ENCODE peak calls at places on chromosomes 3 and 15, in nine cellular contexts. M is tibial nerve, D is AG04450, Y is neural progenitor cell, R is breast epithelium, Q is A549, L is tibial artery, C is endothelial cell of umbilical vein, K is mammary epithelial cell. A is an unnamed sample.

GRCh38 chr3:105731686-105732085 is 137.1 kb downstream of the CBLB start:
- DNase-seq in Y (no peak), M (no peak), K (no peak), Q (no peak), D (no peak), L (no peak), C (no peak), R (no peak), A (no peak)

GRCh38 chr15:62391565-62392262 is 226.6 kb upstream of the C2CD4B start:
- DNase-seq in L (peak; percentile 77), Y (peak; percentile 68), C (peak; percentile 31), R (peak; percentile 24), D (no peak), Q (peak; percentile 55), K (peak; percentile 60), M (peak; percentile 19), A (no peak)

GRCh38 chr3:45043715-45044299 is 17.7 kb downstream of the CLEC3B start:
- DNase-seq in R (no peak), M (no peak), D (peak; percentile 66), L (no peak), Q (no peak), K (peak; percentile 68), C (no peak), Y (peak; percentile 25), A (no peak)

GRCh38 chr3:9194509-9195184 is 54.8 kb downstream of the SRGAP3 start:
- DNase-seq in L (no peak), R (no peak), D (no peak), Q (no peak), M (no peak), Y (no peak), C (no peak), K (peak; percentile 86), A (no peak)

GRCh38 chr3:103672346-103672745 is 1237.5 kb downstream of the ZPLD1 start:
- DNase-seq in M (no peak), D (no peak), R (no peak), Y (no peak), C (no peak), K (peak; percentile 1), L (no peak), Q (no peak), A (no peak)

GRCh38 chr15:82587805-82588204 is 47.5 kb upstream of the RPS17 start:
- DNase-seq in R (no peak), K (no peak), D (no peak), L (no peak), C (no peak), M (no peak), Q (no peak), Y (peak; percentile 16), A (no peak)

GRCh38 chr3:119013951-119014350 is 20.7 kb downstream of the IGSF11 start:
- DNase-seq in K (no peak), Y (no peak), L (no peak), M (no peak), D (no peak), R (no peak), Q (no peak), C (no peak), A (no peak)

GRCh38 chr15:64586259-64586658 is 125.9 kb downstream of the ZNF609 start:
- DNase-seq in K (no peak), C (no peak), R (no peak), Y (no peak), Q (no peak), D (no peak), L (no peak), M (no peak), A (no peak)

GRCh38 chr3:138971766-138972320 is 24.8 kb downstream of the FOXL2NB start:
- DNase-seq in L (no peak), D (no peak), Y (no peak), Q (no peak), C (no peak), K (no peak), R (no peak), M (no peak), A (peak; percentile 50)

GRCh38 chr3:194938845-194939531 is 253.3 kb downstream of the FAM43A start:
- DNase-seq in Y (no peak), M (no peak), R (no peak), Q (no peak), K (no peak), L (no peak), C (no peak), D (no peak), A (peak; percentile 66)

GRCh38 chr15:62241135-62241770 is 76.2 kb upstream of the C2CD4B start:
- DNase-seq in M (no peak), L (no peak), D (no peak), C (peak; percentile 6), Y (peak; percentile 60), K (peak; percentile 5), Q (peak; percentile 46), R (no peak), A (no peak)

GRCh38 chr3:121883507-121883906 is 10.7 kb upstream of the SLC15A2 start:
- DNase-seq in Q (peak; percentile 22), Y (peak; percentile 49), C (peak; percentile 44), R (no peak), M (no peak), D (no peak), K (peak; percentile 46), L (no peak), A (no peak)

GRCh38 chr3:41711656-41712055 is 250.2 kb downstream of the ULK4 start:
- DNase-seq in L (no peak), Q (no peak), M (no peak), D (no peak), C (peak; percentile 91), R (no peak), K (no peak), Y (no peak), A (no peak)

GRCh38 chr15:85587707-85588441 is 206.9 kb downstream of the KLHL25 start:
- DNase-seq in L (no peak), Q (no peak), Y (no peak), R (no peak), C (peak; percentile 58), M (no peak), D (no peak), K (peak; percentile 93), A (no peak)

GRCh38 chr3:124467980-124468902 is 262.0 kb upstream of the UMPS start:
- DNase-seq in L (no peak), D (no peak), M (no peak), K (peak; percentile 24), Y (peak; percentile 73), Q (peak; percentile 65), R (no peak), C (peak; percentile 58), A (no peak)

GRCh38 chr3:27532931-27533607 is 48.9 kb upstream of the SLC4A7 start:
- DNase-seq in R (no peak), C (peak; percentile 29), Q (no peak), K (peak; percentile 79), L (no peak), Y (peak; percentile 18), M (no peak), D (no peak), A (no peak)

GRCh38 chr15:75233504-75234190 is 24.5 kb upstream of the GOLGA6C start:
- DNase-seq in R (no peak), K (no peak), M (no peak), Q (no peak), D (no peak), C (no peak), Y (no peak), L (peak; percentile 51), A (no peak)

GRCh38 chr3:169846458-169847193 is 23.1 kb downstream of the LRRC31 start:
- DNase-seq in C (no peak), K (peak; percentile 94), L (no peak), M (no peak), Q (peak; percentile 15), R (no peak), D (peak; percentile 27), Y (no peak), A (no peak)

GRCh38 chr3:142946861-142947260 is 16.6 kb downstream of the PAQR9 start:
- DNase-seq in Q (no peak), R (no peak), K (no peak), C (no peak), M (no peak), L (no peak), Y (no peak), D (no peak), A (no peak)
- H3K9me3 ChIP-seq in Q (no peaks in the 10 kb centered on the region), R (no peaks in the 10 kb centered on the region), K (no peaks in the 10 kb centered on the region), C (no peaks in the 10 kb centered on the region), M (no peaks in the 10 kb centered on the region), L (no peaks in the 10 kb centered on the region), Y (no peaks in the 10 kb centered on the region), D (no peaks in the 10 kb centered on the region), A (no peaks in the 10 kb centered on the region)

DNA sequence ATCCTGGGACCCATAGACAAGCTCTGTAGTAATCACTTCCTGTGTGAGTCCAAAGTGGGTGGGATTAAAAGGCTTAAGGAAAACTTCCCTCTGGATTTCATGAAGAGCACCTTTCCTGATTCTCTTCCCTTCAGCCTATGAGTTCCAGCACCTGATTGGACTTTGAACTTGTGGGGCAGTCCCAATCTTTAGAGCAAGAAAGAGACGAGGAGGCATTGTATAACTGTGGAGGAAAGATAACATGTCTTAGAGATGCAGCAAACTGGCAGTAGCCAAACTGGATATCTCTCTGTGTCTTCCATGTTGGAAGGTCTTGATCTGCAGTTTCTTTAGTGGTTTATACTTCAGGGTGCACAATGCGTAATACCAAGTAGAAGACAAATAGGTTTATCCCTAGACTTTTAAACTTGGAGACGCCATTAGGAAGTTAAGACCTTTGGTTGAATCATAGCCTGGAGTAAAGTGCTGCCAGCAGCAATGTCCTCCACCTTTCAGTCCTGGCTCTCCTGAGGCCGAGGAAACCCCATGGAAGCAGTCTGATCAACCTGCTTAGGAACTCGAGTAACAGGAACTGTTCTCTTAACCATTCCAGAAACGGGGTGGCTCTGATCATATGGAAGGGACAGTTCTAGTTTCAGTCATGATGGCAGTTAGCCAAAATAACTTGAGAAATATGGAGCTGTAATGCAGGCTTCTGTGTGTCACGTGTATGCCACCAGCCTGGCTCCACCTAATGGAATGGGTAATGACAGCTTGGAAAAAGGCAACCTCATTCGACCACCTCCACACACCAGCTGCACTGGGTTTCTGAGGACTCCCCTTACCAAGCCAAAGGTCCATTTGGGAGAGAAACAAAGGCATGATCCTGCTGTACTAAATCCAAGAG is 4.7 kb downstream of the EIF1B start:
- DNase-seq in R (no peak), C (peak; percentile 2), K (no peak), L (no peak), Q (no peak), M (no peak), D (no peak), Y (no peak), A (no peak)
- H3K27ac ChIP-seq in R (peak overlapping the region; percentile 33), C (no peak overlapping the region), K (no peak overlapping the region), L (peak overlapping the region; percentile 38), Q (no peak overlapping the region), M (no peak overlapping the region), D (no peak overlapping the region), Y (peak overlapping the region; percentile 34), A (peak overlapping the region; percentile 65)

GRCh38 chr3:184808021-184808420 is 3.9 kb upstream of the VPS8 start:
- DNase-seq in L (no peak), Q (no peak), D (no peak), Y (peak; percentile 86), M (no peak), K (no peak), R (no peak), C (no peak), A (no peak)
- TF ChIP-seq CTCF in L (no peak), Q (no peak), D (peak; percentile 44), Y (peak; percentile 66), M (no peak), K (peak; percentile 19), R (no peak), C (peak; percentile 21), A (no peak)

DNA sequence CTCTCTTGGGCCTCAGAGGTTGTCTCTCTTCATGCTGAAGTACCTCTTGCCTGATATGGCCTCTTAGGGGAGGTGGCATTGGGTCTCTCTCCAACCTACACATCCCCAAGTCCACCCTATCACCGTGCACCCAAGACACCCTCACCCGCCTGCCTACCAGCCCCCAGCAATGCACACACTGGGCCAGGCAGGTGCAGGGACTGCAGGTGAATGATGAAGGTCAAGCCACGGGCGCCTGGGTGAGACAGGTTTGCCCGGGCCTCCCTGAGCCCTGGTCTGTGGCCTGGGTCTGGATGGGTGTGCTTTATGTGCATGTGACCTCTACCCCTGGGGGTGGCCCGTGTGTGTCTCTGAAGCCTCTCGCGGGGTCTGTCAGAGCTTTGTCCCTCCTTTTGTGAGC is 68.3 kb downstream of the WNT7A start:
- DNase-seq in Q (no peak), K (no peak), D (no peak), L (no peak), M (no peak), R (no peak), C (no peak), Y (no peak), A (no peak)
- H3K9me3 ChIP-seq in Q (peaks cover 48% of the 10 kb centered on the region), K (peaks cover 40% of the 10 kb centered on the region), D (peaks cover 61% of the 10 kb centered on the region), L (peaks cover 39% of the 10 kb centered on the region), M (peaks cover 9% of the 10 kb centered on the region), R (peaks cover 46% of the 10 kb centered on the region), C (peaks cover 11% of the 10 kb centered on the region), Y (peaks cover 12% of the 10 kb centered on the region), A (peaks cover 38% of the 10 kb centered on the region)